ENCODE peak calls at places on chromosomes 7 and 10, in six cellular contexts. One of them, this sample, is unnamed.

GRCh38 chr7:120273476-120273975 is 551 bp downstream of the KCND2 start:
- DNase-seq in GM12891: peak; percentile 52
- DNase-seq in GM12878: peak; percentile 15
- DNase-seq in H1: peak; percentile 69
- DNase-seq in HepG2: peak; percentile 0
- DNase-seq in K562: no peak
- DNase-seq in this sample: peak; percentile 31

GRCh38 chr10:100969175-100970075 is at the start of gene SEMA4G:
- DNase-seq in GM12891: peak; percentile 78
- DNase-seq in GM12878: no peak
- DNase-seq in H1: peak; percentile 90
- DNase-seq in HepG2: peak; percentile 80
- DNase-seq in K562: peak; percentile 66
- DNase-seq in this sample: peak; percentile 61

GRCh38 chr7:158244430-158244829 is 343.2 kb downstream of the PTPRN2 start:
- DNase-seq in GM12891: no peak
- DNase-seq in GM12878: no peak
- DNase-seq in H1: no peak
- DNase-seq in HepG2: no peak
- DNase-seq in K562: no peak
- DNase-seq in this sample: no peak

GRCh38 chr10:101447477-101447876 is 93.5 kb downstream of the BTRC start:
- DNase-seq in GM12891: no peak
- DNase-seq in GM12878: no peak
- DNase-seq in H1: no peak
- DNase-seq in HepG2: no peak
- DNase-seq in K562: no peak
- DNase-seq in this sample: no peak

GRCh38 chr7:47046949-47047348 is 535.0 kb downstream of the TNS3 start:
- DNase-seq in GM12891: no peak
- DNase-seq in GM12878: no peak
- DNase-seq in H1: no peak
- DNase-seq in HepG2: no peak
- DNase-seq in K562: no peak
- DNase-seq in this sample: no peak

GRCh38 chr10:71783917-71784678 is 10.8 kb upstream of the VSIR start:
- DNase-seq in GM12891: no peak
- DNase-seq in GM12878: no peak
- DNase-seq in H1: no peak
- DNase-seq in HepG2: no peak
- DNase-seq in K562: no peak
- DNase-seq in this sample: no peak

GRCh38 chr7:88243345-88243909 is 23.6 kb upstream of the SRI start:
- DNase-seq in GM12891: no peak
- DNase-seq in GM12878: peak; percentile 7
- DNase-seq in H1: peak; percentile 45
- DNase-seq in HepG2: peak; percentile 21
- DNase-seq in K562: peak; percentile 45
- DNase-seq in this sample: no peak

GRCh38 chr7:99733448-99733847 is 1.5 kb downstream of the CYP3A7 start:
- DNase-seq in GM12891: no peak
- DNase-seq in GM12878: no peak
- DNase-seq in H1: peak; percentile 52
- DNase-seq in HepG2: peak; percentile 42
- DNase-seq in K562: peak; percentile 47
- DNase-seq in this sample: no peak

GRCh38 chr7:123573896-123574467 is 16.4 kb upstream of the NDUFA5 start:
- DNase-seq in GM12891: no peak
- DNase-seq in GM12878: no peak
- DNase-seq in H1: no peak
- DNase-seq in HepG2: no peak
- DNase-seq in K562: no peak
- DNase-seq in this sample: no peak

GRCh38 chr10:103658049-103658577 is 164.6 kb downstream of the NEURL1 start:
- DNase-seq in GM12891: no peak
- DNase-seq in GM12878: no peak
- DNase-seq in H1: no peak
- DNase-seq in HepG2: peak; percentile 94
- DNase-seq in K562: no peak
- DNase-seq in this sample: no peak

GRCh38 chr10:103661198-103661950 is 167.9 kb downstream of the NEURL1 start:
- DNase-seq in GM12891: no peak
- DNase-seq in GM12878: no peak
- DNase-seq in H1: peak; percentile 78
- DNase-seq in HepG2: peak; percentile 73
- DNase-seq in K562: no peak
- DNase-seq in this sample: peak; percentile 67

GRCh38 chr10:103660364-103661197 is 167.1 kb downstream of the NEURL1 start:
- DNase-seq in GM12891: no peak
- DNase-seq in GM12878: no peak
- DNase-seq in H1: no peak
- DNase-seq in HepG2: peak; percentile 71
- DNase-seq in K562: no peak
- DNase-seq in this sample: peak; percentile 46

GRCh38 chr10:103661951-103662405 is 168.5 kb downstream of the NEURL1 start:
- DNase-seq in GM12891: no peak
- DNase-seq in GM12878: no peak
- DNase-seq in H1: no peak
- DNase-seq in HepG2: no peak
- DNase-seq in K562: no peak
- DNase-seq in this sample: no peak

GRCh38 chr10:103659674-103660363 is 166.3 kb downstream of the NEURL1 start:
- DNase-seq in GM12891: peak; percentile 93
- DNase-seq in GM12878: no peak
- DNase-seq in H1: no peak
- DNase-seq in HepG2: peak; percentile 75
- DNase-seq in K562: no peak
- DNase-seq in this sample: peak; percentile 91
- TF ChIP-seq POLR2A in GM12891: no peak
- TF ChIP-seq POLR2A in GM12878: no peak
- TF ChIP-seq POLR2A in H1: no peak
- TF ChIP-seq POLR2A in HepG2: peak; percentile 48
- TF ChIP-seq POLR2A in K562: no peak
- TF ChIP-seq POLR2A in this sample: no peak

DNA sequence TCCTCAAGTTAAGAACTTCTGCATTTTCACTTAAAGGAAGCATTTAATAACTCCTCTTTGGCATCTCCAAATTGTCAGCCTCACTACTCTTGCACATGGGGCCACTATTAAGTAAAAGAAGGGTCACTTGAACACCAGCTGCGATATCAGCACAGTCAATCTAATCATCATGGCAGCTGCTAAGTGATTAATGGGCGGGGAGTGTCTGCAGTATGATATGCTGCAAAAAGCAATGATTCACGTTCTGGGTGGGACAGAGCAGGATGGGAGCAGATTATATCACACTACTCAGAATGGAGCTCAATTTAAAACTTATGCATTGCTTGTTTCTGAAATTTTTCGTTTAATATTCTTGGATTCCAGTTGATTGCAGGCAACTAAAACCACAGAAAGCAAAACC is 447.4 kb upstream of the PFKP start:
- DNase-seq in GM12891: no peak
- DNase-seq in GM12878: no peak
- DNase-seq in H1: no peak
- DNase-seq in HepG2: no peak
- DNase-seq in K562: no peak
- DNase-seq in this sample: no peak
- TF ChIP-seq TAF1 in GM12891: no peak
- TF ChIP-seq TAF1 in GM12878: no peak
- TF ChIP-seq TAF1 in H1: no peak
- TF ChIP-seq TAF1 in HepG2: no peak
- TF ChIP-seq TAF1 in K562: no peak
- TF ChIP-seq TAF1 in this sample: no peak

GRCh38 chr10:17022898-17023297 is 106.7 kb downstream of the CUBN start:
- DNase-seq in GM12891: no peak
- DNase-seq in GM12878: no peak
- DNase-seq in H1: peak; percentile 40
- DNase-seq in HepG2: no peak
- DNase-seq in K562: no peak
- DNase-seq in this sample: no peak

GRCh38 chr10:17024461-17024860 is 105.2 kb downstream of the CUBN start:
- DNase-seq in GM12891: no peak
- DNase-seq in GM12878: no peak
- DNase-seq in H1: no peak
- DNase-seq in HepG2: no peak
- DNase-seq in K562: no peak
- DNase-seq in this sample: no peak

GRCh38 chr10:17021661-17022060 is 108.0 kb downstream of the CUBN start:
- DNase-seq in GM12891: no peak
- DNase-seq in GM12878: no peak
- DNase-seq in H1: peak; percentile 46
- DNase-seq in HepG2: no peak
- DNase-seq in K562: no peak
- DNase-seq in this sample: no peak

GRCh38 chr10:17022399-17022798 is 107.2 kb downstream of the CUBN start:
- DNase-seq in GM12891: no peak
- DNase-seq in GM12878: no peak
- DNase-seq in H1: peak; percentile 48
- DNase-seq in HepG2: no peak
- DNase-seq in K562: no peak
- DNase-seq in this sample: no peak

DNA sequence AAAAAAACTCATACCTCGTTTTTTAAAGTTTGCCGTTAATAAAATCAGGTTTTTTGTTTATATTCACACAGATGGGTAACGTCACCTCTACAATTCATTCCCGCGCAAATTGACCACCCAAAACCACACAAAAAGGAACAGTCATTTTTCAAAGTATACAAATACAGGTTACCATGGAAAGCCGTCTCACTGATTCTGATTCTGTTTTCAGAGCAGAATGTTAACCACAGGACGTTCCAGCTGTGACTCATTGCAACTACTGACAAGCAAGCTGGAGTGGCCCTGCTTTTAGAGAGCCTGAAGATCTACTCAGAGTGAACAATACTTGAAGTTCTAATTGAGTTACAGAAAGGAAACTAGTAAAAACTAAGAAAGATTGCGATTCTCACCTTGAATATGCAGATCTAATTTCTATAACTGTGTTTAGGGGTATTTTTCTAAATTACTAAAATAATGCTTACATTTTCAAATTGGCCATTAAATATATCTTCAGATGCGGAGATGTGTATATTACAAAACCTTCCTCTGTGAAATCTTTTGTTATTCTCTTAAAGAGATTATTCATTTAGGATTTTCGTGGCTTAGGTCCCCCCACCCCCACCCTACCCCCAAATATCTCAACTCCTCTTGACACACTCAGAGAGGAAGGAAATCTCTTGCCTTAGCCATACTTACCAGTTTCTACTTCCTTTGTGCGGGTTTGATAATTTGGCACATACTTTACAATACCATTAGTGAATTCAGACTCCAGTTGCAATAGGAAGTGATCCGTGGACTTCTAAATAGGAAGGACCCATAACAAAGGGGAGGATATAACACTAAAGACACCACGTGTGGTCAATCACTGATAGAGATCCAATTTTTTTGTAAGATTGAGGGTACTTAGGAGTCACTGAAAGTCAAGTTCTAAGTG is 106.0 kb downstream of the CUBN start:
- DNase-seq in GM12891: peak; percentile 23
- DNase-seq in GM12878: peak; percentile 69
- DNase-seq in H1: no peak
- DNase-seq in HepG2: peak; percentile 48
- DNase-seq in K562: peak; percentile 86
- DNase-seq in this sample: peak; percentile 5
- TF ChIP-seq POLR2A in GM12891: no peak
- TF ChIP-seq POLR2A in GM12878: no peak
- TF ChIP-seq POLR2A in H1: no peak
- TF ChIP-seq POLR2A in HepG2: no peak
- TF ChIP-seq POLR2A in K562: no peak
- TF ChIP-seq POLR2A in this sample: no peak

GRCh38 chr10:49783645-49784044 is 21.5 kb upstream of the OGDHL start:
- DNase-seq in GM12891: no peak
- DNase-seq in GM12878: no peak
- DNase-seq in H1: no peak
- DNase-seq in HepG2: no peak
- DNase-seq in K562: no peak
- DNase-seq in this sample: no peak

GRCh38 chr10:49784631-49785030 is 22.5 kb upstream of the OGDHL start:
- DNase-seq in GM12891: no peak
- DNase-seq in GM12878: no peak
- DNase-seq in H1: no peak
- DNase-seq in HepG2: no peak
- DNase-seq in K562: no peak
- DNase-seq in this sample: no peak

GRCh38 chr10:49778197-49778596 is 16.1 kb upstream of the OGDHL start:
- DNase-seq in GM12891: no peak
- DNase-seq in GM12878: no peak
- DNase-seq in H1: no peak
- DNase-seq in HepG2: no peak
- DNase-seq in K562: no peak
- DNase-seq in this sample: no peak

GRCh38 chr10:49776851-49777250 is 14.7 kb upstream of the OGDHL start:
- DNase-seq in GM12891: no peak
- DNase-seq in GM12878: no peak
- DNase-seq in H1: no peak
- DNase-seq in HepG2: no peak
- DNase-seq in K562: no peak
- DNase-seq in this sample: no peak

GRCh38 chr10:49781247-49781646 is 19.1 kb upstream of the OGDHL start:
- DNase-seq in GM12891: no peak
- DNase-seq in GM12878: no peak
- DNase-seq in H1: no peak
- DNase-seq in HepG2: no peak
- DNase-seq in K562: no peak
- DNase-seq in this sample: no peak
- TF ChIP-seq TAF1 in GM12891: no peak
- TF ChIP-seq TAF1 in GM12878: no peak
- TF ChIP-seq TAF1 in H1: no peak
- TF ChIP-seq TAF1 in HepG2: no peak
- TF ChIP-seq TAF1 in K562: no peak
- TF ChIP-seq TAF1 in this sample: no peak